ENCODE peak calls at places on chromosome 7, in eight cellular contexts. W is NCI-H774; R is NCI-H1092 treated with DMSO at 0.1 percent for 48 hours; L is NCI-H510A treated with DMSO at 0.1 percent for 48 hours; M is stimulated activated CD4-positive, alpha-beta T cell treated with anti-CD3 and anti-CD28 coated beads, Interleukin-15, amount 100 ng/mL, for 24 hours; D is T-helper 1 cell; T is GM04503; V is stimulated activated naive CD8-positive, alpha-beta T cell treated with anti-CD3 and anti-CD28 coated beads, Interleukin-15, Interleukin-2, amounts not matched to agents 100 U/mL and 50 U/mL, for 24 hours. A is an unnamed sample.

GRCh38 chr7:19061331-19061730 is 56.1 kb downstream of the TWIST1 start:
- DNase-seq in V (no peak), L (no peak), M (no peak), W (no peak), D (no peak), R (no peak), T (peak), A (no peak)

GRCh38 chr7:118080947-118081346 is 103.0 kb upstream of the LSM8 start:
- DNase-seq in L (no peak), W (no peak), M (peak), R (no peak), T (no peak), V (peak), D (no peak), A (peak)

GRCh38 chr7:155692317-155692716 is 47.9 kb downstream of the RBM33 start:
- DNase-seq in T (no peak), V (no peak), L (no peak), D (no peak), R (no peak), W (no peak), M (no peak), A (no peak)

GRCh38 chr7:17971392-17971791 is 31.1 kb upstream of the SNX13 start:
- DNase-seq in L (no peak), T (no peak), D (no peak), R (peak), V (no peak), M (no peak), W (no peak), A (no peak)

GRCh38 chr7:10122573-10123100 is 851.0 kb upstream of the PHF14 start:
- DNase-seq in M (no peak), L (peak), V (no peak), D (no peak), W (peak), T (no peak), R (peak), A (no peak)

GRCh38 chr7:93574269-93574645 is 267 bp downstream of the CALCR start:
- DNase-seq in M (no peak), D (no peak), T (no peak), W (no peak), R (no peak), L (no peak), V (no peak), A (no peak)

GRCh38 chr7:124688991-124689390 is 76.6 kb downstream of the GPR37 start:
- DNase-seq in V (no peak), R (no peak), L (no peak), M (no peak), D (no peak), W (no peak), T (peak), A (no peak)

GRCh38 chr7:157412021-157412443 is 75.2 kb downstream of the DNAJB6 start:
- DNase-seq in R (no peak), W (no peak), L (no peak), T (peak), V (peak), M (peak), D (no peak), A (peak)

GRCh38 chr7:103325744-103326143 is 18.8 kb downstream of the DNAJC2 start:
- DNase-seq in V (no peak), D (no peak), R (no peak), W (no peak), L (no peak), M (peak), T (no peak), A (no peak)

GRCh38 chr7:96118449-96119001 is 203.4 kb downstream of the SLC25A13 start:
- DNase-seq in M (no peak), R (no peak), W (no peak), T (no peak), V (no peak), D (no peak), L (no peak), A (no peak)

GRCh38 chr7:101817031-101817929 is at the start of gene CUX1:
- DNase-seq in R (peak), D (no peak), W (no peak), T (no peak), L (no peak), M (peak), V (peak), A (peak)

GRCh38 chr7:80133361-80134104 is 1.1 kb upstream of the GNAI1 start:
- DNase-seq in M (no peak), T (no peak), V (no peak), R (no peak), L (peak), D (no peak), W (no peak), A (no peak)

GRCh38 chr7:32025381-32026075 is 44.7 kb downstream of the PDE1C start:
- DNase-seq in L (no peak), V (no peak), D (no peak), W (no peak), M (no peak), R (no peak), T (no peak), A (no peak)

GRCh38 chr7:128209229-128210035 is 31.6 kb upstream of the LEP start:
- DNase-seq in D (peak), L (peak), R (peak), T (no peak), W (peak), V (peak), M (peak), A (peak)

A was measured in activated CD8-positive, alpha-beta T cell treated with anti-CD3 and anti-CD28 coated beads for 36 hours.